ENCODE peak calls at places on chromosomes 1 and 21, in four cellular contexts. One of them, this sample, is unnamed.

GRCh38 chr1:59029768-59030167 is 245.9 kb upstream of the JUN start:
- DNase-seq in cardiac fibroblast: no peak
- DNase-seq in astrocyte of the spinal cord: no peak
- DNase-seq in ovary: no peak
- DNase-seq in this sample: no peak

GRCh38 chr1:95222629-95223028 is 11.4 kb upstream of the RWDD3 start:
- DNase-seq in cardiac fibroblast: no peak
- DNase-seq in astrocyte of the spinal cord: no peak
- DNase-seq in ovary: no peak
- DNase-seq in this sample: no peak

GRCh38 chr1:9717193-9718005 is 65.9 kb downstream of the PIK3CD start:
- DNase-seq in cardiac fibroblast: no peak
- DNase-seq in astrocyte of the spinal cord: peak
- DNase-seq in ovary: peak
- DNase-seq in this sample: no peak

GRCh38 chr1:111369177-111369576 is 58.4 kb downstream of the OVGP1 start:
- DNase-seq in cardiac fibroblast: peak
- DNase-seq in astrocyte of the spinal cord: no peak
- DNase-seq in ovary: no peak
- DNase-seq in this sample: no peak

GRCh38 chr1:235069577-235070563 is 58.8 kb downstream of the TOMM20 start:
- DNase-seq in cardiac fibroblast: peak
- DNase-seq in astrocyte of the spinal cord: peak
- DNase-seq in ovary: peak
- DNase-seq in this sample: no peak

GRCh38 chr1:31368611-31369107 is 4.2 kb downstream of the FABP3 start:
- DNase-seq in cardiac fibroblast: no peak
- DNase-seq in astrocyte of the spinal cord: no peak
- DNase-seq in ovary: no peak
- DNase-seq in this sample: no peak

GRCh38 chr1:74689800-74690696 is 16.5 kb upstream of the ERICH3 start:
- DNase-seq in cardiac fibroblast: peak
- DNase-seq in astrocyte of the spinal cord: peak
- DNase-seq in ovary: peak
- DNase-seq in this sample: no peak

GRCh38 chr1:101188311-101188710 is 48.5 kb upstream of the S1PR1 start:
- DNase-seq in cardiac fibroblast: peak
- DNase-seq in astrocyte of the spinal cord: peak
- DNase-seq in ovary: no peak
- DNase-seq in this sample: no peak

GRCh38 chr1:56819393-56819899 is at the start of gene FYB2:
- DNase-seq in cardiac fibroblast: no peak
- DNase-seq in astrocyte of the spinal cord: peak
- DNase-seq in ovary: no peak
- DNase-seq in this sample: no peak

GRCh38 chr21:42169758-42170157 is 49.2 kb upstream of the ABCG1 start:
- DNase-seq in cardiac fibroblast: no peak
- DNase-seq in astrocyte of the spinal cord: no peak
- DNase-seq in ovary: no peak
- DNase-seq in this sample: no peak

GRCh38 chr1:161725888-161726630 is 4.7 kb downstream of the FCRLB start:
- DNase-seq in cardiac fibroblast: peak
- DNase-seq in astrocyte of the spinal cord: peak
- DNase-seq in ovary: peak
- DNase-seq in this sample: no peak

GRCh38 chr1:89763649-89763986 is 57.2 kb upstream of the LRRC8D start:
- DNase-seq in cardiac fibroblast: no peak
- DNase-seq in astrocyte of the spinal cord: no peak
- DNase-seq in ovary: no peak
- DNase-seq in this sample: no peak

GRCh38 chr1:246789454-246790339 is 65.5 kb downstream of the SCCPDH start:
- DNase-seq in cardiac fibroblast: no peak
- DNase-seq in astrocyte of the spinal cord: no peak
- DNase-seq in ovary: no peak
- DNase-seq in this sample: no peak

GRCh38 chr1:228381336-228381735 is 25.3 kb downstream of the TRIM11 start:
- DNase-seq in cardiac fibroblast: no peak
- DNase-seq in astrocyte of the spinal cord: no peak
- DNase-seq in ovary: no peak
- DNase-seq in this sample: no peak

GRCh38 chr1:22132517-22133235 is 10.2 kb downstream of the WNT4 start:
- DNase-seq in cardiac fibroblast: peak
- DNase-seq in astrocyte of the spinal cord: peak
- DNase-seq in ovary: peak
- DNase-seq in this sample: no peak

GRCh38 chr21:33266050-33266783 is at the start of gene IL10RB:
- DNase-seq in cardiac fibroblast: peak
- DNase-seq in astrocyte of the spinal cord: peak
- DNase-seq in ovary: peak
- DNase-seq in this sample: peak

GRCh38 chr1:226863446-226863845 is 7.0 kb upstream of the PSEN2 start:
- DNase-seq in cardiac fibroblast: peak
- DNase-seq in astrocyte of the spinal cord: peak
- DNase-seq in ovary: no peak
- DNase-seq in this sample: no peak

GRCh38 chr1:169650551-169650950 is 20.6 kb upstream of the SELP start:
- DNase-seq in cardiac fibroblast: no peak
- DNase-seq in astrocyte of the spinal cord: no peak
- DNase-seq in ovary: no peak
- DNase-seq in this sample: no peak

GRCh38 chr1:88979054-88979748 is 13.2 kb downstream of the KYAT3 start:
- DNase-seq in cardiac fibroblast: peak
- DNase-seq in astrocyte of the spinal cord: peak
- DNase-seq in ovary: no peak
- DNase-seq in this sample: no peak

GRCh38 chr1:11653101-11653601 is 1.1 kb downstream of the FBXO2 start:
- DNase-seq in cardiac fibroblast: no peak
- DNase-seq in astrocyte of the spinal cord: no peak
- DNase-seq in ovary: no peak
- DNase-seq in this sample: no peak

GRCh38 chr1:11654571-11655262 is at the start of gene FBXO44:
- DNase-seq in cardiac fibroblast: no peak
- DNase-seq in astrocyte of the spinal cord: no peak
- DNase-seq in ovary: peak
- DNase-seq in this sample: no peak

GRCh38 chr1:11652203-11652780 is 1.9 kb downstream of the FBXO2 start:
- DNase-seq in cardiac fibroblast: no peak
- DNase-seq in astrocyte of the spinal cord: no peak
- DNase-seq in ovary: no peak
- DNase-seq in this sample: no peak

GRCh38 chr1:11655263-11656079 is 794 bp downstream of the FBXO44 start:
- DNase-seq in cardiac fibroblast: no peak
- DNase-seq in astrocyte of the spinal cord: no peak
- DNase-seq in ovary: no peak
- DNase-seq in this sample: no peak

DNA sequence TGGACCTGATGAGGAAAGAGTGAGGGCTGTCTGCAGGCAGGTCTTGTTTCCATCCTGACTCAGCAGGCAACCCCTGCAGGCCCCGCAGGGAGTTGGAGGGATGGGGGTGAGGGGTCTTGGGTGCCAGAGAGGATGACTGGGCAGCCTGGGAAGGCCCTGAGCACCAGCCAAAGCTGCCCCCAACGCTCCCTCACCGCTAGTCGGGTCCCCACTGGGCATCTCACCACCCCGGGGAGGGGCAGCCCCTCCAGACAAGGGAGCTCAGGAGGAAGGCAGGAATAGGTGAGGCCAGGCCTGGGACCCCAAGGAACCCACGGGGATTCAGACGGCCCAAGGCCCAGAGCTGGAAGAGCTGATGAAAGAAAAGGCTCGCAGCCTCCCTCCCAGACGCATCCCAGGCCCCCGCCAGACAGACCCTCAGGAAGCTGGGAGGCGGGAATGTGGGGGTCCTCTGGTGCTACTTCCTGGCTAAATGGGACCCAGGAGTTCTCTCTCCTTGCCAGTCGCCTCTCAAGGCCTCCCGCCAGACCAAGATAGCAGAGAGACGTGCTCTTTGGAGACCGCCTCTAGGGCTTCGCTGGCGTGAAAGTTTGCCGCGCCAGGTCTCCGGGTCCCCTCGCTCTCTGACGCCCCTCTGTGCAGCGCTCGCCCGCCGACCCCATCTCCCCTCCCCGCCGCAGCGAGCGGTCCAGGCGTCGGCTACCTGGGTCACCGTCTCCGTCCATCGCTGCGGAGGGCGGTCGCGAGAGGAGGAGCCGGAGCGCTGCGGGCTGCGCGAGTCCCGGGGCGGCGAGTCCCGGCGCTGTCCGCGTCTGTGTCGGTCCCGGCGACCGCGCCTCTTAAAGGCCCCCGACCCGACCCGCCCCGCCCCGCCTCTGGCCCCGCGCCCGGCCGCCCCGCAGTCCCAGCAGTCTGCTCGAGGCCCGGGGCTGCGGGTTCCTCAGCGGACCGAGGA is at the start of gene FBXO2:
- DNase-seq in cardiac fibroblast: no peak
- DNase-seq in astrocyte of the spinal cord: no peak
- DNase-seq in ovary: no peak
- DNase-seq in this sample: no peak
- TF ChIP-seq CTCF in cardiac fibroblast: no peak
- TF ChIP-seq CTCF in astrocyte of the spinal cord: no peak
- TF ChIP-seq CTCF in ovary: no peak
- TF ChIP-seq CTCF in this sample: no peak

DNA sequence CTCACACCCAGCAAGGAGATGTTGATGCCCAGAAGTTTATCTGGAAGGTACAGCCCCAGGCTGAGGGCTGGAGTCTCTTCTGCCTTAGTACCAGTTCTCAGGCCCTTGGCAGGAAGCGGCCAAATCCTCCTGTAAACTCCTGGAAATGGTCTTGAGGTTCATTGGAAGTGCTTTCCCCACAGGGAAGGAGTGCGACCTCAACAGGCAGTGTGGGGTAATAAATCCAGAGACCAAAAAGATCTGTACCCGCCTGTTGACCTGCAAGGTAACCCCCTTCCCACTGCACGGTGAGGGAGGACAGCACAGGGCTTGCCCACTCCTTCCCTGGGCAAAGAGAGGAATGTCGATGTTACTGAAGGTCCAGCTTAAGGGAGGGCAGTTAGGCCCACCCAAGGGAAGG is 4.5 kb downstream of the ATXN7L2 start:
- DNase-seq in cardiac fibroblast: no peak
- DNase-seq in astrocyte of the spinal cord: no peak
- DNase-seq in ovary: no peak
- DNase-seq in this sample: no peak
- TF ChIP-seq CTCF in cardiac fibroblast: peak
- TF ChIP-seq CTCF in astrocyte of the spinal cord: no peak
- TF ChIP-seq CTCF in ovary: no peak
- TF ChIP-seq CTCF in this sample: no peak

DNA sequence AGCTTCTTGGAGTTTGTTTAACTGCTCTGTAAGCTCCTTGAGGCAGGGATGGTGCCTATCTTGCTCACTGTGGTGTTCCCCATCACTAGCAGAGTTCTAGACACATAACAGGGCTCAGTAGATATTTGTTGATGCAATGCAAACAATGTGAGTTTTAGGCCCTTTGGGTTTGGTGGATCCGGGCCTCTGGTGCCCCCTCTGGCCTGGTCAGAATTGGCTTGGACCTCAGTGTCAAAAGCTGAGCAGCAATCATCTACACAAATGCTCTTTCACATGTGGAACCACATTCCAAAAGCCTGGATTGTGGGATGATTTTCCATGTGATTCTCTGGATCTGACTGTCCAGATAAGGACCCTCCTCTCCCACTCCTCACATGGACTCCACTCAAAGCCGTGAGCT is 53.4 kb upstream of the BCAR3 start:
- DNase-seq in cardiac fibroblast: no peak
- DNase-seq in astrocyte of the spinal cord: no peak
- DNase-seq in ovary: no peak
- DNase-seq in this sample: no peak
- TF ChIP-seq CTCF in cardiac fibroblast: peak
- TF ChIP-seq CTCF in astrocyte of the spinal cord: peak
- TF ChIP-seq CTCF in ovary: no peak
- TF ChIP-seq CTCF in this sample: no peak

DNA sequence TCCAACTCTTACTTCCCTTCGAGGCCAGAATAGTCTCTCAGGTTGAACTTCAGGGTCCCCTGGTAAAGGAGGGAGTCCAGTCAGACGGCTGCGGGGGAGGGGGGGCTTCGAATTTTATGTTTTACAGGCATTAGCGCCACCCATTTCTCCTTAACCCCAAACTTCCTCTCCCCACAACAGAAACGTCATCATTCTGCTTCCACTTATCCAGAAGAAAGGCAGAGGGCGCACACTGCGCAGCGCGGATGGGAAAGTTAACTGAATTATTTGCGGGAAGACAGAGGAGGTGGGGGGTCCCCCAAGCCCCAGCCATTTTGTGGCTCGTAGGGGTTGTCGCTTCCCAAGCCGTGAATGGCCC is 529 bp upstream of the PRMT2 start:
- DNase-seq in cardiac fibroblast: peak
- DNase-seq in astrocyte of the spinal cord: peak
- DNase-seq in ovary: peak
- DNase-seq in this sample: peak
- TF ChIP-seq CTCF in cardiac fibroblast: no peak
- TF ChIP-seq CTCF in astrocyte of the spinal cord: peak
- TF ChIP-seq CTCF in ovary: peak
- TF ChIP-seq CTCF in this sample: peak

GRCh38 chr1:198556969-198557368 is 16.5 kb upstream of the ATP6V1G3 start:
- DNase-seq in cardiac fibroblast: no peak
- DNase-seq in astrocyte of the spinal cord: no peak
- DNase-seq in ovary: no peak
- DNase-seq in this sample: no peak

GRCh38 chr1:198558402-198558801 is 17.9 kb upstream of the ATP6V1G3 start:
- DNase-seq in cardiac fibroblast: no peak
- DNase-seq in astrocyte of the spinal cord: no peak
- DNase-seq in ovary: no peak
- DNase-seq in this sample: no peak

GRCh38 chr1:198548890-198549289 is 8.4 kb upstream of the ATP6V1G3 start:
- DNase-seq in cardiac fibroblast: no peak
- DNase-seq in astrocyte of the spinal cord: no peak
- DNase-seq in ovary: no peak
- DNase-seq in this sample: no peak

GRCh38 chr1:198549863-198550262 is 9.4 kb upstream of the ATP6V1G3 start:
- DNase-seq in cardiac fibroblast: no peak
- DNase-seq in astrocyte of the spinal cord: no peak
- DNase-seq in ovary: no peak
- DNase-seq in this sample: no peak

GRCh38 chr1:198553017-198553416 is 12.5 kb upstream of the ATP6V1G3 start:
- DNase-seq in cardiac fibroblast: no peak
- DNase-seq in astrocyte of the spinal cord: no peak
- DNase-seq in ovary: no peak
- DNase-seq in this sample: no peak
- TF ChIP-seq CTCF in cardiac fibroblast: no peak
- TF ChIP-seq CTCF in astrocyte of the spinal cord: no peak
- TF ChIP-seq CTCF in ovary: no peak
- TF ChIP-seq CTCF in this sample: no peak

GRCh38 chr1:159247266-159247665 is 42.6 kb downstream of the ACKR1 start:
- DNase-seq in cardiac fibroblast: peak
- DNase-seq in astrocyte of the spinal cord: no peak
- DNase-seq in ovary: no peak
- DNase-seq in this sample: no peak
- TF ChIP-seq CTCF in cardiac fibroblast: no peak
- TF ChIP-seq CTCF in astrocyte of the spinal cord: no peak
- TF ChIP-seq CTCF in ovary: no peak
- TF ChIP-seq CTCF in this sample: no peak

DNA sequence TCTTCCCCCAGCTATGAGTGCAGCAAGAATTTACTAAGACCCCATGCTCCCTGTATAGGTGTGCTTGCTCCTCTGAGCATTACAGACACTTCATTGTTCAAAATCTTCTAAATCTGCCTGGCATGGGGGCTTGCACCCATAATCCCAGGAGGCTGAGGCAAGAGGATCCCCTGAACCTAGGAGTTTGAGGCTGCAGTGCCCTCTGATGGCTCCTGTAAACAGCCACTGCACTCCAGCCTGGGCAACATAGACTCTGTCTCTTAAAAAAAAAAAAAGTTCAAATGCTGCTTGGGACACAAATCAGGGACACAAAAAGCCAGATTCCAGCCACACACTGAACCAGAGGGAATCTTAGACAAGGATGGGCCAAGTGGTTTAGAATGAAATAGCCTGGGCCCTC is 3.4 kb upstream of the ACOT7 start:
- DNase-seq in cardiac fibroblast: no peak
- DNase-seq in astrocyte of the spinal cord: no peak
- DNase-seq in ovary: no peak
- DNase-seq in this sample: no peak
- TF ChIP-seq CTCF in cardiac fibroblast: peak
- TF ChIP-seq CTCF in astrocyte of the spinal cord: no peak
- TF ChIP-seq CTCF in ovary: no peak
- TF ChIP-seq CTCF in this sample: peak

This sample was measured in osteocyte.